ENCODE peak calls at places on chromosomes 11 and 22, in five cellular contexts. One of them, this sample, is unnamed.

GRCh38 chr11:61195016-61195695 is 8.2 kb upstream of the PGA3 start:
- DNase-seq in brain microvascular endothelial cell: no peak
- DNase-seq in fibroblast of pulmonary artery: no peak
- DNase-seq in Peyer's patch: no peak
- DNase-seq in HFF-Myc: no peak
- DNase-seq in this sample: no peak

GRCh38 chr22:37896181-37896592 is 9.9 kb upstream of the MICALL1 start:
- DNase-seq in brain microvascular endothelial cell: no peak
- DNase-seq in fibroblast of pulmonary artery: peak
- DNase-seq in Peyer's patch: no peak
- DNase-seq in HFF-Myc: no peak
- DNase-seq in this sample: peak

GRCh38 chr11:118058311-118059230 is 18.3 kb upstream of the TMPRSS4 start:
- DNase-seq in brain microvascular endothelial cell: no peak
- DNase-seq in fibroblast of pulmonary artery: no peak
- DNase-seq in Peyer's patch: no peak
- DNase-seq in HFF-Myc: no peak
- DNase-seq in this sample: no peak

GRCh38 chr11:30889116-30889765 is 303.1 kb upstream of the MPPED2 start:
- DNase-seq in brain microvascular endothelial cell: peak
- DNase-seq in fibroblast of pulmonary artery: peak
- DNase-seq in Peyer's patch: no peak
- DNase-seq in HFF-Myc: no peak
- DNase-seq in this sample: peak

GRCh38 chr22:40421941-40422340 is 51.5 kb downstream of the SGSM3 start:
- DNase-seq in brain microvascular endothelial cell: no peak
- DNase-seq in fibroblast of pulmonary artery: no peak
- DNase-seq in Peyer's patch: no peak
- DNase-seq in HFF-Myc: no peak
- DNase-seq in this sample: no peak

GRCh38 chr22:39724857-39725256 is 154.3 kb downstream of the CACNA1I start:
- DNase-seq in brain microvascular endothelial cell: no peak
- DNase-seq in fibroblast of pulmonary artery: no peak
- DNase-seq in Peyer's patch: no peak
- DNase-seq in HFF-Myc: no peak
- DNase-seq in this sample: no peak

GRCh38 chr11:115078461-115079438 is 400.4 kb downstream of the NXPE2 start:
- DNase-seq in brain microvascular endothelial cell: no peak
- DNase-seq in fibroblast of pulmonary artery: no peak
- DNase-seq in Peyer's patch: no peak
- DNase-seq in HFF-Myc: no peak
- DNase-seq in this sample: no peak

GRCh38 chr22:39463931-39464390 is 7.1 kb downstream of the MGAT3 start:
- DNase-seq in brain microvascular endothelial cell: no peak
- DNase-seq in fibroblast of pulmonary artery: peak
- DNase-seq in Peyer's patch: peak
- DNase-seq in HFF-Myc: no peak
- DNase-seq in this sample: no peak

GRCh38 chr22:39596601-39597000 is 26.0 kb downstream of the CACNA1I start:
- DNase-seq in brain microvascular endothelial cell: no peak
- DNase-seq in fibroblast of pulmonary artery: no peak
- DNase-seq in Peyer's patch: no peak
- DNase-seq in HFF-Myc: no peak
- DNase-seq in this sample: no peak

GRCh38 chr22:28012811-28013460 is 93.9 kb upstream of the PITPNB start:
- DNase-seq in brain microvascular endothelial cell: no peak
- DNase-seq in fibroblast of pulmonary artery: no peak
- DNase-seq in Peyer's patch: no peak
- DNase-seq in HFF-Myc: no peak
- DNase-seq in this sample: no peak

GRCh38 chr11:94543695-94544581 is at the start of gene FUT4:
- DNase-seq in brain microvascular endothelial cell: peak
- DNase-seq in fibroblast of pulmonary artery: peak
- DNase-seq in Peyer's patch: peak
- DNase-seq in HFF-Myc: no peak
- DNase-seq in this sample: peak
- H3K4me3 ChIP-seq in brain microvascular endothelial cell: peak
- H3K4me3 ChIP-seq in fibroblast of pulmonary artery: peak
- H3K4me3 ChIP-seq in Peyer's patch: peak
- H3K4me3 ChIP-seq in HFF-Myc: peak
- H3K4me3 ChIP-seq in this sample: peak

GRCh38 chr22:31187627-31188026 is 24.5 kb upstream of the LIMK2 start:
- DNase-seq in brain microvascular endothelial cell: no peak
- DNase-seq in fibroblast of pulmonary artery: no peak
- DNase-seq in Peyer's patch: no peak
- DNase-seq in HFF-Myc: no peak
- DNase-seq in this sample: no peak

GRCh38 chr22:31178859-31179258 is 18.9 kb downstream of the RNF185 start:
- DNase-seq in brain microvascular endothelial cell: no peak
- DNase-seq in fibroblast of pulmonary artery: no peak
- DNase-seq in Peyer's patch: no peak
- DNase-seq in HFF-Myc: no peak
- DNase-seq in this sample: no peak

GRCh38 chr22:31179345-31179744 is 19.4 kb downstream of the RNF185 start:
- DNase-seq in brain microvascular endothelial cell: no peak
- DNase-seq in fibroblast of pulmonary artery: no peak
- DNase-seq in Peyer's patch: no peak
- DNase-seq in HFF-Myc: no peak
- DNase-seq in this sample: no peak

GRCh38 chr22:31185056-31185455 is 25.1 kb downstream of the RNF185 start:
- DNase-seq in brain microvascular endothelial cell: no peak
- DNase-seq in fibroblast of pulmonary artery: no peak
- DNase-seq in Peyer's patch: no peak
- DNase-seq in HFF-Myc: no peak
- DNase-seq in this sample: peak

GRCh38 chr22:31184015-31184414 is 24.0 kb downstream of the RNF185 start:
- DNase-seq in brain microvascular endothelial cell: no peak
- DNase-seq in fibroblast of pulmonary artery: no peak
- DNase-seq in Peyer's patch: no peak
- DNase-seq in HFF-Myc: no peak
- DNase-seq in this sample: no peak
- TF ChIP-seq CTCF in brain microvascular endothelial cell: no peak
- TF ChIP-seq CTCF in fibroblast of pulmonary artery: no peak
- TF ChIP-seq CTCF in Peyer's patch: no peak
- TF ChIP-seq CTCF in HFF-Myc: no peak
- TF ChIP-seq CTCF in this sample: no peak

DNA sequence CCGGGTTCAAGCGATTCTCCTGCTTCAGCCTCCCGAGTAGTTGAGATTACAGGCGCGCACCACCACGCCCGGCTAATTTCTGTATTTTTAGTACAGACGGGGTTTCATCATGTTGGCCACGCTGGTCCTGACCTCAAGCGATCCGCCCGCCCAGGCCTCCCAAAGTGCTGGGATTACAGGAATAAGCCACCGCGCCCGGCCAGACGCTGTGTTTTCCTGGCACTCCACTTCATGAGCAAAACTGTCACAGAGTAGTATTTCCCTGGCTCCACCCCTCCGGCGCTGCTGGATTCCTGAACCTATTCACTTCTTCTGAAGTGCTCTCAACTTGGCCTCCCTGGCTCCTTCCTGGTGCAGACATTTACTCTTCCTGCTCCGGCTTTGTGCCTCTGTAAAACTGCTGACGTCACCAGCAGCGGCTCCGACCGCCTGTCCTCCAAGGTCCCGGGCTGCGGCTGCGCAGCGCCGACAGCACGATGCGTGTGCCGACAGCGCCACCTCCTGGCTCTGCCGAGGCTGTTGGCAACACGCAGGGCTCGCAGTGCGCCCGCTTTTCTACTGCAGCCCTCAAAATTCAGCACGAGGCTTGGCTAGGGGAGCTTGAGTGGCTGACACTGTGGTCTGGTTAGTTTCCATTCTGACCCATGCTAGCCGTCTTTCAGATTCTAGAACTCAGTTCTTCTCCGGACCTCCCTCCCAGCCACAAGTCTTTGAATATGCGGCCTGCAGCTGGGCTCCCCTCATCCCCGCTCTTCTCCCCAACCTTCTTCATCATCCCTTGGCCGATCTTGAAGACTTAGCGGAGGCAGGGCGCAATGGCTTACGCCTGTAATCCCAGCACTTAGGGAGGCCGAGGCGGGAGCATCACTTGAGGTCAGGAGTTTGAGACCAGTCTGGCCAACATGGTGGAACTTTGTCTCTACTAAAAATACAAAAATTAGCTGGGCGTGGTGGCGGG is 36.6 kb downstream of the APOL3 start:
- DNase-seq in brain microvascular endothelial cell: peak
- DNase-seq in fibroblast of pulmonary artery: peak
- DNase-seq in Peyer's patch: peak
- DNase-seq in HFF-Myc: peak
- DNase-seq in this sample: peak
- H3K4me3 ChIP-seq in brain microvascular endothelial cell: peak
- H3K4me3 ChIP-seq in fibroblast of pulmonary artery: no peak
- H3K4me3 ChIP-seq in Peyer's patch: peak
- H3K4me3 ChIP-seq in HFF-Myc: no peak
- H3K4me3 ChIP-seq in this sample: peak

GRCh38 chr22:19494001-19494560 is 14.4 kb downstream of the CDC45 start:
- DNase-seq in brain microvascular endothelial cell: no peak
- DNase-seq in fibroblast of pulmonary artery: no peak
- DNase-seq in Peyer's patch: no peak
- DNase-seq in HFF-Myc: no peak
- DNase-seq in this sample: no peak

GRCh38 chr22:19497245-19497644 is 17.5 kb downstream of the CDC45 start:
- DNase-seq in brain microvascular endothelial cell: peak
- DNase-seq in fibroblast of pulmonary artery: peak
- DNase-seq in Peyer's patch: no peak
- DNase-seq in HFF-Myc: no peak
- DNase-seq in this sample: peak

GRCh38 chr22:19494676-19495173 is 15.0 kb downstream of the CDC45 start:
- DNase-seq in brain microvascular endothelial cell: no peak
- DNase-seq in fibroblast of pulmonary artery: no peak
- DNase-seq in Peyer's patch: no peak
- DNase-seq in HFF-Myc: no peak
- DNase-seq in this sample: no peak

GRCh38 chr22:19496324-19496630 is 16.6 kb downstream of the CDC45 start:
- DNase-seq in brain microvascular endothelial cell: no peak
- DNase-seq in fibroblast of pulmonary artery: no peak
- DNase-seq in Peyer's patch: no peak
- DNase-seq in HFF-Myc: no peak
- DNase-seq in this sample: no peak

DNA sequence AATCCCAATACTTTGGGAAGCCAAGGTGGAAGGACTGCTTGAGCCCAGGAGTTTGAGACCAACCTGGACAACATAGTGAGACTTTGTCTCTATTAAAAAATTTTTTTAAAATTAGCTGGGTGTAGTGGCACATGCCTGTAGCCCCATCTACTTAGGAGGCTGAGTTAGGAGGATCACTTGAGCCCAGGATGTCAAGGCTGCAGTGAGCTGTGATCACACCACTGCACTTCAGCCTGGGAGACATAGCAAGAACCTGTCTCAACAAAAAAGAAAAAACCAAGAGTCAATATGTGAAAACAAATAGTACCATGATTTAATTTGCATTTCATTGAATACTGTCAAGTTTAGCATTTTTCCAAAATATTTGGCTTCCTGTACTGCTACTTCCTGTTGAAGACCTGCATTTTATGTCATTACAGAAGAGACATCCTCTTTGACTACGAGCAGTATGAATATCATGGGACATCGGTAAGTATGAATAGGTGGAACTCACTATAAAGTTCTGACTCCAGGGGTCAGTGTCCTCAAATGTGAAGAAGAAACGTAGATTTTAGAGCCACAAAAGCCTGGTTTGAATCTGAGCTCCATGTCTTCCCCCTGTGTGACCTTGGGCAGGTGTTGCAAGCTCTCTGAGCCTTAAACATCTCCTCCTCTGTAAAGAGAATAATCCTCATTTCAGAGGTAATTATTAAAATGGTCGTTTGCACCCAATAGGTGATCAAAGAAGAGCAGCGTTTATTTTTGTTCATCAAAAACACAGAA is 16.0 kb downstream of the CDC45 start:
- DNase-seq in brain microvascular endothelial cell: peak
- DNase-seq in fibroblast of pulmonary artery: peak
- DNase-seq in Peyer's patch: no peak
- DNase-seq in HFF-Myc: no peak
- DNase-seq in this sample: peak
- TF ChIP-seq CTCF in brain microvascular endothelial cell: peak
- TF ChIP-seq CTCF in fibroblast of pulmonary artery: peak
- TF ChIP-seq CTCF in Peyer's patch: no peak
- TF ChIP-seq CTCF in HFF-Myc: no peak
- TF ChIP-seq CTCF in this sample: peak

GRCh38 chr11:10307411-10308207 is 2.7 kb downstream of the ADM start:
- DNase-seq in brain microvascular endothelial cell: peak
- DNase-seq in fibroblast of pulmonary artery: peak
- DNase-seq in Peyer's patch: peak
- DNase-seq in HFF-Myc: no peak
- DNase-seq in this sample: peak

GRCh38 chr11:10307022-10307410 is 2.1 kb downstream of the ADM start:
- DNase-seq in brain microvascular endothelial cell: no peak
- DNase-seq in fibroblast of pulmonary artery: peak
- DNase-seq in Peyer's patch: no peak
- DNase-seq in HFF-Myc: no peak
- DNase-seq in this sample: no peak

GRCh38 chr11:10309163-10310093 is 4.6 kb downstream of the ADM start:
- DNase-seq in brain microvascular endothelial cell: peak
- DNase-seq in fibroblast of pulmonary artery: peak
- DNase-seq in Peyer's patch: peak
- DNase-seq in HFF-Myc: no peak
- DNase-seq in this sample: peak

GRCh38 chr11:10310301-10310841 is 5.5 kb downstream of the ADM start:
- DNase-seq in brain microvascular endothelial cell: peak
- DNase-seq in fibroblast of pulmonary artery: peak
- DNase-seq in Peyer's patch: no peak
- DNase-seq in HFF-Myc: no peak
- DNase-seq in this sample: peak

GRCh38 chr11:10308208-10308954 is 3.5 kb downstream of the ADM start:
- DNase-seq in brain microvascular endothelial cell: no peak
- DNase-seq in fibroblast of pulmonary artery: no peak
- DNase-seq in Peyer's patch: no peak
- DNase-seq in HFF-Myc: no peak
- DNase-seq in this sample: peak
- H3K4me3 ChIP-seq in brain microvascular endothelial cell: peak
- H3K4me3 ChIP-seq in fibroblast of pulmonary artery: peak
- H3K4me3 ChIP-seq in Peyer's patch: peak
- H3K4me3 ChIP-seq in HFF-Myc: peak
- H3K4me3 ChIP-seq in this sample: peak

GRCh38 chr11:17547932-17548331 is 873 bp downstream of the OTOG start:
- DNase-seq in brain microvascular endothelial cell: no peak
- DNase-seq in fibroblast of pulmonary artery: no peak
- DNase-seq in Peyer's patch: no peak
- DNase-seq in HFF-Myc: no peak
- DNase-seq in this sample: no peak
- TF ChIP-seq CTCF in brain microvascular endothelial cell: peak
- TF ChIP-seq CTCF in fibroblast of pulmonary artery: no peak
- TF ChIP-seq CTCF in Peyer's patch: peak
- TF ChIP-seq CTCF in HFF-Myc: no peak
- TF ChIP-seq CTCF in this sample: peak

GRCh38 chr11:72816404-72816990 is 2.3 kb downstream of the ATG16L2 start:
- DNase-seq in brain microvascular endothelial cell: no peak
- DNase-seq in fibroblast of pulmonary artery: no peak
- DNase-seq in Peyer's patch: no peak
- DNase-seq in HFF-Myc: no peak
- DNase-seq in this sample: no peak
- H3K4me3 ChIP-seq in brain microvascular endothelial cell: no peak
- H3K4me3 ChIP-seq in fibroblast of pulmonary artery: no peak
- H3K4me3 ChIP-seq in Peyer's patch: peak
- H3K4me3 ChIP-seq in HFF-Myc: no peak
- H3K4me3 ChIP-seq in this sample: no peak

GRCh38 chr11:10181811-10182210 is 112.2 kb downstream of the SBF2 start:
- DNase-seq in brain microvascular endothelial cell: no peak
- DNase-seq in fibroblast of pulmonary artery: peak
- DNase-seq in Peyer's patch: no peak
- DNase-seq in HFF-Myc: peak
- DNase-seq in this sample: peak
- TF ChIP-seq CTCF in brain microvascular endothelial cell: no peak
- TF ChIP-seq CTCF in fibroblast of pulmonary artery: peak
- TF ChIP-seq CTCF in Peyer's patch: peak
- TF ChIP-seq CTCF in HFF-Myc: peak
- TF ChIP-seq CTCF in this sample: peak

GRCh38 chr11:119066481-119066880 is 1.1 kb upstream of the VPS11 start:
- DNase-seq in brain microvascular endothelial cell: no peak
- DNase-seq in fibroblast of pulmonary artery: no peak
- DNase-seq in Peyer's patch: no peak
- DNase-seq in HFF-Myc: no peak
- DNase-seq in this sample: no peak
- H3K4me3 ChIP-seq in brain microvascular endothelial cell: peak
- H3K4me3 ChIP-seq in fibroblast of pulmonary artery: peak
- H3K4me3 ChIP-seq in Peyer's patch: peak
- H3K4me3 ChIP-seq in HFF-Myc: peak
- H3K4me3 ChIP-seq in this sample: peak

This sample was measured in choroid plexus epithelial cell.